ENCODE peak calls at places on chromosomes 2 and 18, in six cellular contexts. One of them, this sample, is unnamed.

GRCh38 chr2:36411962-36412444 is 56.4 kb downstream of the CRIM1 start:
- DNase-seq in GM23338: peak
- DNase-seq in brain microvascular endothelial cell: peak
- DNase-seq in adrenal gland: no peak
- DNase-seq in foreskin keratinocyte: no peak
- DNase-seq in NB4: no peak
- DNase-seq in this sample: no peak

GRCh38 chr2:227783404-227784138 is 30.1 kb upstream of the CCL20 start:
- DNase-seq in GM23338: no peak
- DNase-seq in brain microvascular endothelial cell: no peak
- DNase-seq in adrenal gland: no peak
- DNase-seq in foreskin keratinocyte: no peak
- DNase-seq in NB4: peak
- DNase-seq in this sample: peak

GRCh38 chr2:127479219-127479825 is 47.0 kb downstream of the IWS1 start:
- DNase-seq in GM23338: peak
- DNase-seq in brain microvascular endothelial cell: peak
- DNase-seq in adrenal gland: no peak
- DNase-seq in foreskin keratinocyte: no peak
- DNase-seq in NB4: peak
- DNase-seq in this sample: peak

GRCh38 chr2:6538607-6539006 is 327.1 kb downstream of the CMPK2 start:
- DNase-seq in GM23338: no peak
- DNase-seq in brain microvascular endothelial cell: no peak
- DNase-seq in adrenal gland: no peak
- DNase-seq in foreskin keratinocyte: no peak
- DNase-seq in NB4: no peak
- DNase-seq in this sample: no peak

GRCh38 chr2:125450092-125450491 is 1205.9 kb upstream of the GYPC start:
- DNase-seq in GM23338: no peak
- DNase-seq in brain microvascular endothelial cell: no peak
- DNase-seq in adrenal gland: no peak
- DNase-seq in foreskin keratinocyte: no peak
- DNase-seq in NB4: no peak
- DNase-seq in this sample: no peak

GRCh38 chr2:28427741-28428412 is 35.2 kb downstream of the FOSL2 start:
- DNase-seq in GM23338: no peak
- DNase-seq in brain microvascular endothelial cell: no peak
- DNase-seq in adrenal gland: no peak
- DNase-seq in foreskin keratinocyte: no peak
- DNase-seq in NB4: peak
- DNase-seq in this sample: no peak

GRCh38 chr2:229857634-229858033 is 64.2 kb downstream of the TRIP12 start:
- DNase-seq in GM23338: no peak
- DNase-seq in brain microvascular endothelial cell: no peak
- DNase-seq in adrenal gland: no peak
- DNase-seq in foreskin keratinocyte: no peak
- DNase-seq in NB4: no peak
- DNase-seq in this sample: no peak

GRCh38 chr18:57790316-57790715 is 12.8 kb downstream of the ATP8B1 start:
- DNase-seq in GM23338: no peak
- DNase-seq in brain microvascular endothelial cell: no peak
- DNase-seq in adrenal gland: no peak
- DNase-seq in foreskin keratinocyte: no peak
- DNase-seq in NB4: no peak
- DNase-seq in this sample: no peak

GRCh38 chr2:65634304-65634703 is 201.9 kb upstream of the SPRED2 start:
- DNase-seq in GM23338: peak
- DNase-seq in brain microvascular endothelial cell: no peak
- DNase-seq in adrenal gland: no peak
- DNase-seq in foreskin keratinocyte: no peak
- DNase-seq in NB4: no peak
- DNase-seq in this sample: no peak

GRCh38 chr2:56892381-56892780 is 708.6 kb downstream of the CCDC85A start:
- DNase-seq in GM23338: no peak
- DNase-seq in brain microvascular endothelial cell: no peak
- DNase-seq in adrenal gland: no peak
- DNase-seq in foreskin keratinocyte: no peak
- DNase-seq in NB4: no peak
- DNase-seq in this sample: no peak

GRCh38 chr2:197498627-197498936 is 1.1 kb downstream of the HSPD1 start:
- DNase-seq in GM23338: no peak
- DNase-seq in brain microvascular endothelial cell: no peak
- DNase-seq in adrenal gland: no peak
- DNase-seq in foreskin keratinocyte: no peak
- DNase-seq in NB4: no peak
- DNase-seq in this sample: no peak

GRCh38 chr2:160220001-160220400 is 19.9 kb upstream of the ITGB6 start:
- DNase-seq in GM23338: no peak
- DNase-seq in brain microvascular endothelial cell: no peak
- DNase-seq in adrenal gland: no peak
- DNase-seq in foreskin keratinocyte: no peak
- DNase-seq in NB4: no peak
- DNase-seq in this sample: no peak

GRCh38 chr2:179335732-179336131 is 71.1 kb upstream of the SESTD1 start:
- DNase-seq in GM23338: no peak
- DNase-seq in brain microvascular endothelial cell: no peak
- DNase-seq in adrenal gland: no peak
- DNase-seq in foreskin keratinocyte: no peak
- DNase-seq in NB4: no peak
- DNase-seq in this sample: no peak

GRCh38 chr2:10897956-10898355 is 13.8 kb upstream of the KCNF1 start:
- DNase-seq in GM23338: no peak
- DNase-seq in brain microvascular endothelial cell: peak
- DNase-seq in adrenal gland: no peak
- DNase-seq in foreskin keratinocyte: no peak
- DNase-seq in NB4: no peak
- DNase-seq in this sample: no peak

GRCh38 chr2:190863946-190864345 is 16.7 kb upstream of the GLS start:
- DNase-seq in GM23338: no peak
- DNase-seq in brain microvascular endothelial cell: no peak
- DNase-seq in adrenal gland: no peak
- DNase-seq in foreskin keratinocyte: no peak
- DNase-seq in NB4: no peak
- DNase-seq in this sample: no peak

GRCh38 chr2:179373826-179374225 is 109.2 kb upstream of the SESTD1 start:
- DNase-seq in GM23338: no peak
- DNase-seq in brain microvascular endothelial cell: no peak
- DNase-seq in adrenal gland: no peak
- DNase-seq in foreskin keratinocyte: no peak
- DNase-seq in NB4: no peak
- DNase-seq in this sample: no peak

GRCh38 chr18:73684651-73685050 is 463.0 kb downstream of the FBXO15 start:
- DNase-seq in GM23338: no peak
- DNase-seq in brain microvascular endothelial cell: no peak
- DNase-seq in adrenal gland: no peak
- DNase-seq in foreskin keratinocyte: peak
- DNase-seq in NB4: no peak
- DNase-seq in this sample: no peak

GRCh38 chr18:31302991-31303390 is 15.0 kb upstream of the DSG1 start:
- DNase-seq in GM23338: no peak
- DNase-seq in brain microvascular endothelial cell: no peak
- DNase-seq in adrenal gland: no peak
- DNase-seq in foreskin keratinocyte: peak
- DNase-seq in NB4: no peak
- DNase-seq in this sample: no peak

GRCh38 chr2:112077814-112078213 is 22.7 kb downstream of the TMEM87B start:
- DNase-seq in GM23338: peak
- DNase-seq in brain microvascular endothelial cell: no peak
- DNase-seq in adrenal gland: no peak
- DNase-seq in foreskin keratinocyte: no peak
- DNase-seq in NB4: peak
- DNase-seq in this sample: no peak

GRCh38 chr18:67359868-67360838 is 156.4 kb downstream of the DSEL start:
- DNase-seq in GM23338: no peak
- DNase-seq in brain microvascular endothelial cell: peak
- DNase-seq in adrenal gland: peak
- DNase-seq in foreskin keratinocyte: peak
- DNase-seq in NB4: peak
- DNase-seq in this sample: no peak

GRCh38 chr18:76274470-76275289 is 220.4 kb downstream of the ZNF516 start:
- DNase-seq in GM23338: peak
- DNase-seq in brain microvascular endothelial cell: no peak
- DNase-seq in adrenal gland: no peak
- DNase-seq in foreskin keratinocyte: no peak
- DNase-seq in NB4: peak
- DNase-seq in this sample: no peak

GRCh38 chr18:5890261-5890605 is 5.1 kb downstream of the TMEM200C start:
- DNase-seq in GM23338: peak
- DNase-seq in brain microvascular endothelial cell: no peak
- DNase-seq in adrenal gland: no peak
- DNase-seq in foreskin keratinocyte: no peak
- DNase-seq in NB4: no peak
- DNase-seq in this sample: no peak

GRCh38 chr2:152827944-152828343 is 109.5 kb downstream of the ARL6IP6 start:
- DNase-seq in GM23338: no peak
- DNase-seq in brain microvascular endothelial cell: no peak
- DNase-seq in adrenal gland: peak
- DNase-seq in foreskin keratinocyte: no peak
- DNase-seq in NB4: no peak
- DNase-seq in this sample: no peak

GRCh38 chr18:54466248-54467005 is 108.7 kb downstream of the C18orf54 start:
- DNase-seq in GM23338: no peak
- DNase-seq in brain microvascular endothelial cell: no peak
- DNase-seq in adrenal gland: no peak
- DNase-seq in foreskin keratinocyte: peak
- DNase-seq in NB4: no peak
- DNase-seq in this sample: peak

GRCh38 chr2:207423886-207424285 is 105.9 kb upstream of the CREB1 start:
- DNase-seq in GM23338: no peak
- DNase-seq in brain microvascular endothelial cell: peak
- DNase-seq in adrenal gland: no peak
- DNase-seq in foreskin keratinocyte: peak
- DNase-seq in NB4: peak
- DNase-seq in this sample: peak

GRCh38 chr2:100639588-100640195 is 76.9 kb downstream of the PDCL3 start:
- DNase-seq in GM23338: peak
- DNase-seq in brain microvascular endothelial cell: no peak
- DNase-seq in adrenal gland: no peak
- DNase-seq in foreskin keratinocyte: no peak
- DNase-seq in NB4: no peak
- DNase-seq in this sample: no peak

GRCh38 chr18:79677221-79677620 is 2.4 kb upstream of the CTDP1 start:
- DNase-seq in GM23338: no peak
- DNase-seq in brain microvascular endothelial cell: no peak
- DNase-seq in adrenal gland: no peak
- DNase-seq in foreskin keratinocyte: no peak
- DNase-seq in NB4: peak
- DNase-seq in this sample: no peak
- TF ChIP-seq CTCF in GM23338: no peak
- TF ChIP-seq CTCF in brain microvascular endothelial cell: no peak
- TF ChIP-seq CTCF in adrenal gland: no peak
- TF ChIP-seq CTCF in foreskin keratinocyte: no peak
- TF ChIP-seq CTCF in NB4: no peak
- TF ChIP-seq CTCF in this sample: no peak

DNA sequence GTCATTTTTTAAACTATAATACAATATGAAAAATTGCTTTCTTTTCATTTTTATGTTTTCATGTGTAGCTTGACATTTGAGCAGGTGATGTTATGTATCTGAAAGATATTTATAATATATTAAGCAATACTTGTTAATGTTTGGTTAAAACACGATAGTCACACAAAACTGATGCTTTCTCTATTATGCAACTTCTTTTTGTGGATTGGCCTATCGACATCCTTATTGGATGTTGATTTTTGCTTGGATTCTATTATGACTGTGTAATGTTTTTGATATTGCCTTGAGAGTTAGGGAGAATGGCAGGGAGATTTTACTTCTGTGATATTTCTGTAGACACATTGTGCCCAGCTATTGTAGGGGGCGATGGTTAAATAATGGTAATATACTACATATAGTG is 128.0 kb downstream of the ZNF407 start:
- DNase-seq in GM23338: no peak
- DNase-seq in brain microvascular endothelial cell: no peak
- DNase-seq in adrenal gland: no peak
- DNase-seq in foreskin keratinocyte: no peak
- DNase-seq in NB4: no peak
- DNase-seq in this sample: no peak
- TF ChIP-seq CTCF in GM23338: no peak
- TF ChIP-seq CTCF in brain microvascular endothelial cell: no peak
- TF ChIP-seq CTCF in adrenal gland: no peak
- TF ChIP-seq CTCF in foreskin keratinocyte: no peak
- TF ChIP-seq CTCF in NB4: no peak
- TF ChIP-seq CTCF in this sample: no peak

GRCh38 chr18:77366067-77366724 is 116.5 kb downstream of the GALR1 start:
- DNase-seq in GM23338: no peak
- DNase-seq in brain microvascular endothelial cell: no peak
- DNase-seq in adrenal gland: no peak
- DNase-seq in foreskin keratinocyte: no peak
- DNase-seq in NB4: no peak
- DNase-seq in this sample: no peak

GRCh38 chr18:77361382-77361781 is 111.7 kb downstream of the GALR1 start:
- DNase-seq in GM23338: no peak
- DNase-seq in brain microvascular endothelial cell: no peak
- DNase-seq in adrenal gland: no peak
- DNase-seq in foreskin keratinocyte: no peak
- DNase-seq in NB4: no peak
- DNase-seq in this sample: no peak

GRCh38 chr18:77369644-77370043 is 120.0 kb downstream of the GALR1 start:
- DNase-seq in GM23338: peak
- DNase-seq in brain microvascular endothelial cell: no peak
- DNase-seq in adrenal gland: no peak
- DNase-seq in foreskin keratinocyte: peak
- DNase-seq in NB4: no peak
- DNase-seq in this sample: no peak

GRCh38 chr18:77365667-77366066 is 116.0 kb downstream of the GALR1 start:
- DNase-seq in GM23338: no peak
- DNase-seq in brain microvascular endothelial cell: no peak
- DNase-seq in adrenal gland: no peak
- DNase-seq in foreskin keratinocyte: no peak
- DNase-seq in NB4: no peak
- DNase-seq in this sample: no peak

GRCh38 chr18:77366725-77367641 is 117.3 kb downstream of the GALR1 start:
- DNase-seq in GM23338: peak
- DNase-seq in brain microvascular endothelial cell: peak
- DNase-seq in adrenal gland: no peak
- DNase-seq in foreskin keratinocyte: no peak
- DNase-seq in NB4: peak
- DNase-seq in this sample: no peak
- TF ChIP-seq CTCF in GM23338: no peak
- TF ChIP-seq CTCF in brain microvascular endothelial cell: no peak
- TF ChIP-seq CTCF in adrenal gland: no peak
- TF ChIP-seq CTCF in foreskin keratinocyte: no peak
- TF ChIP-seq CTCF in NB4: no peak
- TF ChIP-seq CTCF in this sample: no peak

GRCh38 chr2:44805836-44806235 is 135.7 kb upstream of the SIX3 start:
- DNase-seq in GM23338: peak
- DNase-seq in brain microvascular endothelial cell: no peak
- DNase-seq in adrenal gland: no peak
- DNase-seq in foreskin keratinocyte: no peak
- DNase-seq in NB4: no peak
- DNase-seq in this sample: no peak

GRCh38 chr2:44807344-44808025 is 134.0 kb upstream of the SIX3 start:
- DNase-seq in GM23338: no peak
- DNase-seq in brain microvascular endothelial cell: no peak
- DNase-seq in adrenal gland: no peak
- DNase-seq in foreskin keratinocyte: no peak
- DNase-seq in NB4: no peak
- DNase-seq in this sample: no peak

GRCh38 chr2:44805391-44805790 is 136.1 kb upstream of the SIX3 start:
- DNase-seq in GM23338: peak
- DNase-seq in brain microvascular endothelial cell: no peak
- DNase-seq in adrenal gland: no peak
- DNase-seq in foreskin keratinocyte: no peak
- DNase-seq in NB4: no peak
- DNase-seq in this sample: no peak

GRCh38 chr2:44810892-44811530 is 130.5 kb upstream of the SIX3 start:
- DNase-seq in GM23338: peak
- DNase-seq in brain microvascular endothelial cell: no peak
- DNase-seq in adrenal gland: no peak
- DNase-seq in foreskin keratinocyte: no peak
- DNase-seq in NB4: no peak
- DNase-seq in this sample: no peak
- TF ChIP-seq CTCF in GM23338: peak
- TF ChIP-seq CTCF in brain microvascular endothelial cell: no peak
- TF ChIP-seq CTCF in adrenal gland: no peak
- TF ChIP-seq CTCF in foreskin keratinocyte: no peak
- TF ChIP-seq CTCF in NB4: no peak
- TF ChIP-seq CTCF in this sample: no peak